ENCODE peak calls at places on chromosomes 5 and 9, in six cellular contexts. G, E, R, D, T and Y are unnamed samples.

GRCh38 chr5:7871560-7872113 is 2.7 kb downstream of the MTRR start:
- DNase-seq in G (no peak), E (no peak), R (no peak), D (no peak), T (no peak), Y (no peak)

GRCh38 chr5:123515904-123516303 is 3.9 kb downstream of the CSNK1G3 start:
- DNase-seq in G (no peak), E (peak), R (no peak), D (no peak), T (no peak), Y (no peak)

GRCh38 chr5:72451771-72452505 is 55.3 kb downstream of the ZNF366 start:
- DNase-seq in G (no peak), E (no peak), R (no peak), D (no peak), T (peak), Y (peak)

GRCh38 chr5:155850411-155850810 is 476.6 kb upstream of the SGCD start:
- DNase-seq in G (peak), E (no peak), R (no peak), D (no peak), T (no peak), Y (no peak)

GRCh38 chr5:88661870-88662207 is 221.1 kb downstream of the MEF2C start:
- DNase-seq in G (no peak), E (no peak), R (no peak), D (no peak), T (no peak), Y (no peak)

GRCh38 chr9:112864413-112864812 is 26.3 kb downstream of the SLC46A2 start:
- DNase-seq in G (no peak), E (no peak), R (no peak), D (no peak), T (no peak), Y (no peak)

GRCh38 chr5:80989883-80990282 is 29.7 kb downstream of the RASGRF2 start:
- DNase-seq in G (no peak), E (no peak), R (no peak), D (no peak), T (no peak), Y (no peak)

GRCh38 chr5:38595149-38595725 is 38.8 kb upstream of the LIFR start:
- DNase-seq in G (no peak), E (no peak), R (no peak), D (no peak), T (no peak), Y (no peak)

GRCh38 chr5:75668988-75669760 is 48.1 kb downstream of the POC5 start:
- DNase-seq in G (no peak), E (peak), R (no peak), D (no peak), T (peak), Y (peak)

GRCh38 chr5:173123416-173123815 is 20.9 kb upstream of the BNIP1 start:
- DNase-seq in G (no peak), E (no peak), R (no peak), D (no peak), T (no peak), Y (no peak)

GRCh38 chr9:37034320-37034937 is 361 bp upstream of the PAX5 start:
- DNase-seq in G (peak), E (no peak), R (no peak), D (no peak), T (no peak), Y (no peak)

GRCh38 chr5:109983135-109983534 is 293.4 kb downstream of the MAN2A1 start:
- DNase-seq in G (no peak), E (no peak), R (no peak), D (no peak), T (no peak), Y (no peak)

GRCh38 chr9:128163523-128164331 is 3.7 kb downstream of the BBLN start:
- DNase-seq in G (no peak), E (no peak), R (no peak), D (no peak), T (no peak), Y (no peak)

GRCh38 chr9:88322906-88323566 is 65.2 kb upstream of the SPIN1 start:
- DNase-seq in G (no peak), E (peak), R (no peak), D (no peak), T (no peak), Y (no peak)

GRCh38 chr9:110919609-110920008 is 118.7 kb downstream of the LPAR1 start:
- DNase-seq in G (no peak), E (no peak), R (no peak), D (no peak), T (no peak), Y (no peak)

GRCh38 chr9:132575005-132575609 is 7.3 kb upstream of the BARHL1 start:
- DNase-seq in G (peak), E (peak), R (no peak), D (peak), T (peak), Y (peak)

GRCh38 chr5:55052383-55052931 is 28.4 kb downstream of the GZMK start:
- DNase-seq in G (no peak), E (no peak), R (no peak), D (no peak), T (no peak), Y (no peak)

GRCh38 chr5:77569409-77569808 is 69.1 kb downstream of the OTP start:
- DNase-seq in G (no peak), E (no peak), R (no peak), D (no peak), T (no peak), Y (no peak)

GRCh38 chr9:92648447-92649406 is 21.2 kb downstream of the IPPK start:
- DNase-seq in G (no peak), E (no peak), R (no peak), D (no peak), T (no peak), Y (no peak)

GRCh38 chr9:129889461-129889935 is 54.2 kb downstream of the USP20 start:
- DNase-seq in G (no peak), E (no peak), R (no peak), D (no peak), T (no peak), Y (no peak)

GRCh38 chr9:37414503-37414943 is 8.0 kb upstream of the GRHPR start:
- DNase-seq in G (no peak), E (no peak), R (no peak), D (no peak), T (no peak), Y (no peak)